ENCODE peak calls at places on chromosomes 2 and 18, in five cellular contexts. I is IMR-90, K is K562, O is H1, S is HepG2. P is an unnamed sample.

GRCh38 chr18:67600781-67601180 is 84.3 kb upstream of the DSEL start:
- DNase-seq in K (no peak), I (peak; percentile 19), S (no peak), O (no peak), P (no peak)

GRCh38 chr18:8912348-8913057 is 190.0 kb upstream of the NDUFV2 start:
- DNase-seq in S (no peak), O (no peak), I (no peak), K (peak; percentile 91), P (no peak)

GRCh38 chr2:200451506-200451905 is 58.4 kb downstream of the KCTD18 start:
- DNase-seq in K (no peak), I (no peak), O (no peak), S (no peak), P (no peak)

GRCh38 chr2:120765031-120765910 is 29.6 kb downstream of the GLI2 start:
- DNase-seq in I (peak; percentile 48), K (no peak), S (no peak), O (no peak), P (no peak)

GRCh38 chr2:2681611-2682295 is 350.7 kb upstream of the MYT1L start:
- DNase-seq in O (no peak), I (no peak), S (no peak), K (no peak), P (no peak)

GRCh38 chr18:30903566-30903965 is 139.0 kb downstream of the DSC3 start:
- DNase-seq in I (no peak), K (no peak), O (no peak), S (peak; percentile 9), P (peak; percentile 48)

GRCh38 chr2:12119841-12120240 is 373.4 kb downstream of the LPIN1 start:
- DNase-seq in I (peak; percentile 60), K (no peak), O (no peak), S (no peak), P (no peak)

GRCh38 chr2:36322108-36322507 is 33.5 kb upstream of the CRIM1 start:
- DNase-seq in S (peak; percentile 40), I (peak; percentile 70), O (no peak), K (no peak), P (no peak)

GRCh38 chr2:241851325-241852115 is 7.2 kb downstream of the PDCD1 start:
- DNase-seq in I (no peak), O (no peak), K (no peak), S (no peak), P (no peak)

GRCh38 chr18:3148930-3149535 is 70.7 kb downstream of the MYOM1 start:
- DNase-seq in O (no peak), K (peak; percentile 25), S (no peak), I (peak; percentile 5), P (no peak)

GRCh38 chr2:111028720-111029119 is 92.0 kb upstream of the BCL2L11 start:
- DNase-seq in K (peak; percentile 15), S (no peak), O (peak; percentile 5), I (no peak), P (peak; percentile 7)

GRCh38 chr2:228105526-228106250 is 75.8 kb downstream of the SPHKAP start:
- DNase-seq in I (no peak), O (no peak), S (no peak), K (no peak), P (no peak)

GRCh38 chr2:17680119-17680518 is 73.5 kb downstream of the SMC6 start:
- DNase-seq in I (peak; percentile 13), S (no peak), O (no peak), K (no peak), P (no peak)

GRCh38 chr2:109663721-109664120 is 49.6 kb downstream of the SOWAHC start:
- DNase-seq in I (peak; percentile 28), S (peak; percentile 52), K (no peak), O (no peak), P (no peak)

GRCh38 chr2:205175831-205176230 is 506.5 kb upstream of the NRP2 start:
- DNase-seq in O (no peak), I (no peak), K (no peak), S (no peak), P (no peak)

GRCh38 chr2:12619975-12620374 is 96.8 kb upstream of the TRIB2 start:
- DNase-seq in K (no peak), S (no peak), I (peak; percentile 92), O (no peak), P (no peak)

GRCh38 chr2:219119422-219120043 is 41.1 kb downstream of the NHEJ1 start:
- DNase-seq in O (no peak), I (peak; percentile 53), S (peak; percentile 62), K (peak; percentile 75), P (peak; percentile 45)

GRCh38 chr18:79378416-79379250 is 17.1 kb upstream of the NFATC1 start:
- DNase-seq in O (peak; percentile 66), K (peak; percentile 51), S (no peak), I (peak; percentile 74), P (peak; percentile 48)

GRCh38 chr18:49584431-49584830 is 22.6 kb downstream of the LIPG start:
- DNase-seq in K (no peak), S (no peak), I (no peak), O (no peak), P (no peak)

GRCh38 chr2:46416739-46417403 is 62.5 kb upstream of the TMEM247 start:
- DNase-seq in S (peak; percentile 89), O (no peak), I (peak; percentile 36), K (peak; percentile 23), P (no peak)

GRCh38 chr2:232349546-232349945 is 29.0 kb upstream of the ALPP start:
- DNase-seq in S (no peak), O (no peak), K (no peak), I (no peak), P (no peak)

GRCh38 chr2:20961858-20962257 is 82.0 kb downstream of the APOB start:
- DNase-seq in O (no peak), K (no peak), I (no peak), S (no peak), P (no peak)

GRCh38 chr2:232502513-232502900 is 14.9 kb upstream of the ECEL1 start:
- DNase-seq in O (no peak), I (peak; percentile 6), S (no peak), K (no peak), P (no peak)

GRCh38 chr2:174014021-174014698 is 49.0 kb upstream of the SP3 start:
- DNase-seq in O (no peak), I (no peak), S (no peak), K (no peak), P (no peak)

GRCh38 chr2:119062179-119062578 is 96.4 kb downstream of the C1QL2 start:
- DNase-seq in O (no peak), I (no peak), K (no peak), S (no peak), P (no peak)

GRCh38 chr2:219293736-219294201 is 14.6 kb downstream of the DNAJB2 start:
- DNase-seq in I (no peak), S (no peak), O (no peak), K (no peak), P (no peak)

GRCh38 chr2:230829293-230829692 is 35.4 kb upstream of the ITM2C start:
- DNase-seq in K (no peak), I (no peak), O (no peak), S (no peak), P (no peak)
- TF ChIP-seq USF2 in K (no peak), I (no peak), O (no peak), S (no peak), P (no peak)

GRCh38 chr2:225030089-225030653 is 12.1 kb downstream of the DOCK10 start:
- DNase-seq in K (no peak), S (no peak), I (no peak), O (no peak), P (no peak)
- TF ChIP-seq MAFK in K (no peak), S (no peak), I (no peak), O (no peak), P (no peak)

GRCh38 chr2:8162602-8163001 is 519.3 kb upstream of the ID2 start:
- DNase-seq in I (no peak), O (no peak), S (no peak), K (no peak), P (no peak)

GRCh38 chr2:8158714-8159113 is 523.1 kb upstream of the ID2 start:
- DNase-seq in S (no peak), I (no peak), K (no peak), O (no peak), P (no peak)

GRCh38 chr2:8159966-8160603 is 521.8 kb upstream of the ID2 start:
- DNase-seq in S (peak; percentile 19), I (no peak), K (no peak), O (no peak), P (no peak)

GRCh38 chr2:8159211-8159965 is 522.5 kb upstream of the ID2 start:
- DNase-seq in S (no peak), K (no peak), I (no peak), O (no peak), P (no peak)

DNA sequence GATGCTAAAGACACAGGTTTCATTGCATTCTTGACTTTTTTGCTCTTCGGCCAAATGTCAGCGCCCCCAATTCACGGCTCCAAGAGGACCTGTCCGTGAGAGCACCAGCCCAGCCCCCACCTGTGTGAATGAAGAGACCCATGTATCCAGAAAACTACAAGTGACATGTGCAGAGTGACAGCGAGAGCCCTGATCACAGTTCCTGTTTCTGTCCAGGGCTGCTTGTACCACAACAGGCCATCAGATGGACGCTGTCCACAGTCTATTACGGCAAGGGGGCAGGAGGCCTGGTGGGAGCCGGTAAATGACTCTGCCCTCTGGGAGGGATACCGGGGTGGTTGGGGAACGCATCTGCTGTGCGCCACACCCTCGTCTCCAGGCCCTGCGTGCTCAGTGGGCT is 520.9 kb upstream of the ID2 start:
- DNase-seq in O (no peak), I (no peak), S (no peak), K (no peak), P (no peak)
- TF ChIP-seq USF2 in O (no peak), I (no peak), S (no peak), K (no peak), P (no peak)

DNA sequence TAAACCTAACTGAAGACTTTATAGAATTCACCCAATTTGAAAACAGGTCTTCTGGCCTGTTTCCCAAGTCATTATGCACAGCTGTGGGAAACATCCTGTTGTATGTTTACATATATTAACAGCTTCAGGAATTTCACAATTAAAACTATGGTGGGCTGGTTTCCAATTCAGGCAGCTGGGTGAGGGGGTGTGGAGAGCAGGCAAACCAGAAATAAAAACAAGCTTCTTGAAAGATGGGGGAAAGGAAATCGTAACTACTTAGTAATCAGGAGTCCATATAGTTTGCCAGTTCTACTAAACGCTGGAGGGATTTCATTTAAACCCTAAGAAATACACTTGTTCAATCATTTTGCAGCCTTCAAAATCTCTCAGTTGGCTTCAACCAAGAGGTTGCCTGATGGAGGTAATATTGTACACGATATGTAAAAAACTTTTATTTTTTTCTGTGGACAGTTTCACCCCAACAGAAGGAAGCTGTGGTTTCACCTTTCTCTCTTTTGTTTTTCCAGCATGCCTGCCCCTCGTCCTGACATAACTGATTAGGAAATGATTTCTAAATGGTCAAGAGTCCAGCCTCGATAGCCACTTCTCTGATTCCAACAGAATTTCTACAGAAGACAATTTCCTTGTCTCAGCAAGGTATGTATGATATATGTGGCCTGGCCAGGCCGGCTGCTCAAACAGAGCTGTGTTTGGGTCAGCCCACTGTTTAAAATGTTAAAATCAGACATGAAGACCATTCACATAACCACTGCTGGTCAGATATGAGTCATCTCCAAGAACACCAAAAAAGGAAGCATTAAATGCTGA is 22.6 kb downstream of the ATP8B1 start:
- DNase-seq in O (no peak), S (no peak), I (peak; percentile 94), K (peak; percentile 50), P (no peak)
- TF ChIP-seq MAFK in O (no peak), S (no peak), I (no peak), K (peak; percentile 17), P (no peak)

P was measured in A549.